ENCODE peak calls at places on chromosomes 4 and X, in nine cellular contexts. Y is fibroblast of lung, L is mammary epithelial cell, E is right lobe of liver, G is sigmoid colon, M is ovary, N is BE2C, X is osteoblast, J is heart left ventricle. D is an unnamed sample. For H3K4me1 and H3K36me3, the result is how much of the 10 kb centered on the place peaks cover.

GRCh38 chr4:38069271-38069760 is 109.1 kb downstream of the PTTG2 start:
- DNase-seq in G (no peak), J (no peak), E (no peak), X (no peak), N (no peak), Y (peak), L (peak), M (peak), D (no peak)

GRCh38 chr4:174284181-174284886 is 623 bp downstream of the CEP44 start:
- DNase-seq in M (no peak), N (no peak), L (peak), Y (peak), E (no peak), J (no peak), X (peak), G (no peak), D (no peak)

GRCh38 chr4:69658133-69658532 is 5.1 kb upstream of the UGT2A1 start:
- DNase-seq in E (no peak), L (no peak), Y (no peak), X (no peak), J (no peak), N (no peak), M (no peak), G (no peak), D (peak)

GRCh38 chr4:16082424-16083216 is 1.2 kb downstream of the PROM1 start:
- DNase-seq in J (peak), Y (peak), N (peak), G (no peak), L (peak), E (peak), M (peak), X (no peak), D (peak)

GRCh38 chrX:70219938-70220764 is 14.3 kb upstream of the AWAT1 start:
- DNase-seq in G (no peak), N (no peak), Y (peak), M (peak), J (no peak), X (peak), L (peak), E (no peak), D (peak)

GRCh38 chr4:40176602-40177001 is 20.2 kb upstream of the RHOH start:
- DNase-seq in M (no peak), L (no peak), J (no peak), N (no peak), Y (no peak), X (no peak), G (no peak), E (no peak), D (no peak)

GRCh38 chr4:108166038-108166437 is 2.7 kb downstream of the LEF1 start:
- DNase-seq in L (no peak), Y (no peak), G (no peak), X (no peak), N (no peak), M (no peak), E (no peak), J (no peak), D (no peak)

GRCh38 chr4:121597346-121597934 is 99.3 kb downstream of the ANXA5 start:
- DNase-seq in L (peak), M (no peak), J (no peak), E (no peak), X (no peak), Y (peak), N (no peak), G (no peak), D (no peak)

GRCh38 chrX:97909245-97909644 is 1025.5 kb downstream of the RPA4 start:
- DNase-seq in M (no peak), X (no peak), G (no peak), N (no peak), E (no peak), Y (no peak), J (no peak), L (no peak), D (no peak)

GRCh38 chr4:3324093-3324815 is 31.4 kb downstream of the RGS12 start:
- DNase-seq in G (peak), X (no peak), Y (no peak), M (no peak), N (no peak), L (no peak), E (no peak), J (no peak), D (peak)

GRCh38 chr4:16439003-16439402 is 212.7 kb upstream of the TAPT1 start:
- DNase-seq in N (no peak), J (no peak), L (no peak), E (no peak), G (no peak), M (no peak), Y (peak), X (peak), D (no peak)

GRCh38 chrX:68498044-68498507 is 775 bp upstream of the YIPF6 start:
- DNase-seq in N (no peak), G (no peak), L (no peak), Y (no peak), J (no peak), E (no peak), X (no peak), M (no peak), D (no peak)

GRCh38 chr4:16914208-16914607 is 15.8 kb upstream of the LDB2 start:
- DNase-seq in J (no peak), X (no peak), Y (peak), L (no peak), M (no peak), G (no peak), E (no peak), N (peak), D (no peak)

GRCh38 chrX:68693481-68694410 is 46.3 kb downstream of the STARD8 start:
- DNase-seq in L (peak), X (peak), M (peak), G (peak), E (peak), N (peak), Y (peak), J (peak), D (peak)

GRCh38 chrX:19785647-19786046 is 101.8 kb downstream of the SH3KBP1 start:
- DNase-seq in M (no peak), E (no peak), L (no peak), J (no peak), Y (no peak), X (no peak), G (no peak), N (no peak), D (no peak)

GRCh38 chr4:140238353-140239041 is 84.5 kb upstream of the MAML3 start:
- DNase-seq in Y (peak), L (peak), E (peak), N (peak), M (peak), X (peak), G (peak), J (peak), D (peak)

GRCh38 chr4:79653871-79654270 is 245.8 kb upstream of the GK2 start:
- DNase-seq in X (no peak), G (no peak), N (no peak), M (no peak), E (no peak), L (no peak), J (no peak), Y (no peak), D (no peak)

GRCh38 chr4:127307996-127308395 is 324.8 kb upstream of the INTU start:
- DNase-seq in X (no peak), J (no peak), Y (peak), G (no peak), M (no peak), L (peak), E (no peak), N (no peak), D (no peak)

GRCh38 chr4:21184788-21185187 is 484.5 kb downstream of the PACRGL start:
- DNase-seq in J (no peak), N (no peak), M (no peak), Y (no peak), X (no peak), G (no peak), L (no peak), E (no peak), D (no peak)

GRCh38 chrX:141468940-141469339 is 115.6 kb downstream of the SPANXA1 start:
- DNase-seq in E (no peak), N (no peak), Y (peak), L (peak), X (no peak), J (no peak), M (no peak), G (no peak), D (no peak)

GRCh38 chrX:24877854-24878650 is 137.7 kb downstream of the ARX start:
- DNase-seq in X (no peak), N (no peak), G (no peak), E (no peak), J (no peak), Y (peak), M (no peak), L (no peak), D (no peak)

GRCh38 chrX:40012800-40013682 is 84.7 kb downstream of the BCOR start:
- DNase-seq in J (peak), G (peak), N (no peak), Y (peak), X (peak), L (peak), E (peak), M (peak), D (peak)

GRCh38 chr4:2958446-2958845 is 4.8 kb downstream of the NOP14 start:
- DNase-seq in N (no peak), M (no peak), E (no peak), L (no peak), X (no peak), G (no peak), J (no peak), Y (peak), D (no peak)

GRCh38 chr4:113616443-113616842 is 145.1 kb downstream of the CAMK2D start:
- DNase-seq in L (peak), Y (no peak), X (no peak), J (no peak), G (no peak), M (no peak), N (no peak), E (no peak), D (no peak)

GRCh38 chr4:113614414-113614813 is 147.1 kb downstream of the CAMK2D start:
- DNase-seq in Y (no peak), G (no peak), L (no peak), J (no peak), E (no peak), X (no peak), M (no peak), N (no peak), D (no peak)

GRCh38 chr4:113618205-113618604 is 143.3 kb downstream of the CAMK2D start:
- DNase-seq in X (no peak), G (no peak), Y (no peak), E (no peak), L (no peak), M (no peak), J (no peak), N (no peak), D (no peak)

GRCh38 chr4:113620032-113620431 is 141.5 kb downstream of the CAMK2D start:
- DNase-seq in X (no peak), J (no peak), E (no peak), N (no peak), M (no peak), L (no peak), Y (no peak), G (no peak), D (no peak)

GRCh38 chr4:113617195-113617594 is 144.3 kb downstream of the CAMK2D start:
- DNase-seq in X (no peak), J (no peak), Y (no peak), G (no peak), N (no peak), E (no peak), M (no peak), L (no peak), D (no peak)
- H3K4me1 ChIP-seq in X (under half), J (under half), Y (under half), G (under half), N (under half), E (under half), M (under half), L (under half), D (under half)

GRCh38 chr4:8129136-8129535 is 29.5 kb downstream of the ABLIM2 start:
- DNase-seq in X (no peak), Y (no peak), J (no peak), E (no peak), M (no peak), G (no peak), N (no peak), L (no peak), D (no peak)
- TF ChIP-seq CTCF in X (no peak), Y (no peak), J (no peak), E (no peak), M (no peak), G (no peak), N (no peak), L (no peak), D (no peak)

DNA sequence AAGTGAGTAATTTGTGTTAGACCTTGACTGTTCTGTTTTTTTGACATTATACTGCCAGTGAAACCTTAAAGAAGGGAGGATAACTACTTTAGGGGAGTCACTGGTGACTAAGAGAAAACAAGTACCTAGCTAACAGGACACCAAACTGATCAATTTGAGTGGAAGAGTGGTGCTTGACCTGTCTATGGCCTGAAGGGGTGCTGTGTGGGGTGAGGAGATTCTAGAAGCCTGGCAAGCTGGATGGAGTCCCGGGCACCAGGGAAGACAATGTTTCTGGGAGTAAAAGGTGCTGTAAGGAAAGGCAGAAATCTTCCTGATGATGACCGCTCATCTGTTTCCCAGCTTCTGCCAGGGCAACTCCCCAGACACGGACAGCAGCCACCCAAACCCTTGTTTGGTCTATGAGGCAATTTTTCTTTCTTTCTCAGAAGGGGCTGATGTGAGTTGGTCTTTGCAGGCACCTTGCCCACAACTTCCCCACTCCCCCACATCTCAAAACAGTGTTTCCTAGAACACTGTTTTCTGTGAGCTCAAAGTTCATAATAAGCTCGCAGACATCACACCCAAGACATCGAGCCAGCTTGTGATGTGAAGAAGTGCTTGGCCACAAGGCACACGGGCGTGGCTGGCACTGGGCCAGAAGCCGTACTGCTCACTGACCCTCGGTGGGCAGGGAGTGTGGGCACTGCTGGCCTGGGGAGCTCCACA is 4.6 kb downstream of the TXK start:
- DNase-seq in E (no peak), L (no peak), G (no peak), N (no peak), X (no peak), M (peak), Y (no peak), J (no peak), D (peak)
- H3K36me3 ChIP-seq in E (under half), L (under half), G (under half), N (under half), X (under half), M (under half), Y (under half), J (under half), D (under half)

DNA sequence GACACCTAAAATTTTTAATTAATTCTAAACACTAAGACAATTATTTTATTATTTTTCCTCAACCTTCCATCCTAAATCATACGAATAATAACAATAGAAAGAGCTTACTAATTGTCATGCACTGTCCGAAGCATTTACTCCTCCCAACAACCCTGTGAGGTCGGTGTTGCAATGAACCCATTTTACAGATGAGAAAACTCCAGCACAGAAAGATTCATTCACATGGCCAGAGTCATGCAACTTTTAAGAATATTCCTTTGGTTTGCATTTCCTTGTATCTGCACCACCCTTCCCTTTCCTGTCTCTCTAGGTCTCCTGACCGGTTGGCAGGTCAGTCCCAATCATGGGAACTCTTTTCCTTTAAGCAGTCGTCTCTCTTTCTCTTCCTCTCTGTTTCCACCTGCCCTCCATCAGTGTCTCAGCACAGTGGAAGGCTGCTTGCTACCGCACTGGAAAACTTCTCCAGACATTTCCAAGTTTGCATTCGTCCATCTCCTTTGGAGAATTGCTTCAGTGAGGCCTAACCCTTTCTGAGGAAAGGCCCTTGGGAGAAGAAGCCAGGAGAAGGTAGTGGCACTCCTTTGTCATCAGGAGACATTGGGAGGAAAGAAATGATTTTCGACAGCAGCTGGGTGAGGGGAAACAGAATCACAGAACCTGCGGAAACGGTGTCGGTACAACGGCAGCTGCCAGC is 1.9 kb upstream of the TMSB4X start:
- DNase-seq in G (no peak), Y (no peak), L (no peak), N (no peak), E (no peak), J (no peak), M (no peak), X (peak), D (no peak)
- H3K4me1 ChIP-seq in G (under half), Y (under half), L (under half), N (under half), E (under half), J (under half), M (under half), X (under half), D (under half)

DNA sequence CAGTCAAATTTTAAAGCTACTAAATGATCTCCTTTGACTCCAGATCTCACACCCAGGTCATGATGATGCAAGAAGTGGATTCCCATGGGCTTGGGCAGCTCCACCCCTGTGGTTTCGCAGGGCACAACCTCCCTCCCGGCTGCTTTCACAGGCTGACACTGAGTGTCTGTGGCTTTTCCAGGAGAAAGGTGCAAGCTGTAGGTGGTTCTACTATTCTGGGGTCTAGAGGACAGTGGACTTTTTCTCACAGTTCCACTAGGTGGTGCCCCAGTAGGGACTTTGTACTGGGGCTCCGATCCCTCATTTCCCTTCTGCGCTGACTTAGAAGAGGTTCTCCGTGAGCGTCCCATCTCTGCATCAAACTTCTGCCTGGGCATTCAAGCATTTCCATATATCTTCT is 845.2 kb downstream of the PCDH18 start:
- DNase-seq in X (no peak), E (no peak), N (peak), J (no peak), L (no peak), G (no peak), M (no peak), Y (no peak), D (no peak)
- TF ChIP-seq CTCF in X (no peak), E (no peak), N (peak), J (no peak), L (no peak), G (no peak), M (no peak), Y (peak), D (no peak)

GRCh38 chr4:184671101-184671500 is 21.6 kb downstream of the PRIMPOL start:
- DNase-seq in X (no peak), G (no peak), M (no peak), J (no peak), Y (no peak), L (peak), E (no peak), N (no peak), D (peak)

GRCh38 chr4:184668096-184668495 is 18.6 kb downstream of the PRIMPOL start:
- DNase-seq in M (no peak), N (no peak), E (no peak), J (no peak), G (no peak), L (no peak), Y (no peak), X (no peak), D (no peak)

GRCh38 chr4:184668511-184669114 is 19.1 kb downstream of the PRIMPOL start:
- DNase-seq in L (no peak), X (no peak), Y (no peak), E (no peak), J (no peak), N (no peak), G (no peak), M (no peak), D (no peak)

GRCh38 chr4:184666670-184667069 is 17.1 kb downstream of the PRIMPOL start:
- DNase-seq in N (no peak), J (no peak), L (no peak), M (no peak), E (no peak), Y (no peak), X (no peak), G (no peak), D (no peak)

GRCh38 chr4:184669251-184669650 is 19.7 kb downstream of the PRIMPOL start:
- DNase-seq in L (no peak), M (no peak), Y (peak), J (no peak), N (no peak), E (no peak), G (no peak), X (no peak), D (no peak)
- H3K36me3 ChIP-seq in L (under half), M (under half), Y (under half), J (half or more), N (under half), E (under half), G (under half), X (under half), D (under half)

DNA sequence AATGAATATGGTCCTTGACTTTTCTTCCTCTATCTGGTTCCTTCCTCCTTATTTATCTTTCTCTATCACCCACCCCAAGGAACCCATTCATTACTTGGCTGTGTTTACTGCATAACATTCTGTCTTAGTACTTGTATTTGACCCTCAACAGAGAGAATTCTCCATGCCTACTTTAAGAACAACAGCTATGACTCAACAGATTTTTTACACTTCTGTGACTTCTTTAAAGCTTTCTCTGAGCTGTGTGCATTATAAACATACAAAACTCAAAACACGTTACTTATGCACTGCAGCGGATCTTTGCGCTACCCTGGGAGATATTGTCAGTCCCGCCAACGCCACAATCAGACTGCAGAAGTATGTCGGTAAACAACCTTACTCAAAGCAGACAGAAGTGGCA is 35.2 kb downstream of the PRKX start:
- DNase-seq in N (no peak), E (no peak), L (no peak), X (no peak), G (no peak), Y (peak), M (no peak), J (no peak), D (no peak)
- H3K4me1 ChIP-seq in N (under half), E (under half), L (under half), X (under half), G (under half), Y (under half), M (under half), J (under half), D (under half)